ENCODE peak calls at places on chromosomes 2 and 18, in five cellular contexts. S, A, R, P and I are unnamed samples. For H3K4me1, the result is how much of the 10 kb centered on the place peaks cover.

GRCh38 chr18:74976331-74976909 is 232.5 kb downstream of the PTGR3 start:
- DNase-seq in R (no peak), S (no peak), A (no peak), P (no peak), I (no peak)

GRCh38 chr2:224401641-224402342 is at the start of gene FAM124B:
- DNase-seq in A (no peak), S (peak), P (no peak), R (peak), I (no peak)

GRCh38 chr2:44944102-44944951 is 2.8 kb downstream of the SIX3 start:
- DNase-seq in P (no peak), A (no peak), S (no peak), R (no peak), I (no peak)

GRCh38 chr18:41459657-41460056 is 495.4 kb upstream of the PIK3C3 start:
- DNase-seq in S (no peak), R (no peak), A (no peak), P (peak), I (no peak)

GRCh38 chr2:142165790-142166189 is 35.0 kb upstream of the LRP1B start:
- DNase-seq in P (peak), R (peak), A (peak), S (peak), I (no peak)

GRCh38 chr18:51089691-51090090 is 59.7 kb downstream of the SMAD4 start:
- DNase-seq in R (no peak), A (peak), S (no peak), P (no peak), I (no peak)

GRCh38 chr2:45029215-45029614 is 20.0 kb upstream of the SIX2 start:
- DNase-seq in S (no peak), P (no peak), A (no peak), R (no peak), I (no peak)

GRCh38 chr2:218839430-218839829 is 7.8 kb upstream of the PRKAG3 start:
- DNase-seq in S (no peak), A (peak), P (no peak), R (peak), I (no peak)

GRCh38 chr2:32865399-32866068 is 81.2 kb upstream of the LTBP1 start:
- DNase-seq in A (peak), R (peak), S (no peak), P (no peak), I (no peak)

GRCh38 chr2:65678779-65679394 is 246.5 kb upstream of the SPRED2 start:
- DNase-seq in A (no peak), S (no peak), R (no peak), P (no peak), I (no peak)

GRCh38 chr2:150548527-150548926 is 61.1 kb upstream of the RND3 start:
- DNase-seq in P (peak), R (peak), S (peak), A (peak), I (no peak)

GRCh38 chr2:85893428-85894258 is 4.9 kb upstream of the ST3GAL5 start:
- DNase-seq in A (peak), S (no peak), P (no peak), R (peak), I (no peak)

GRCh38 chr18:70464343-70465114 is 175.7 kb downstream of the SOCS6 start:
- DNase-seq in R (peak), S (peak), A (peak), P (peak), I (peak)

GRCh38 chr2:201254331-201254730 is 6.0 kb upstream of the CASP8 start:
- DNase-seq in P (no peak), S (no peak), R (peak), A (peak), I (no peak)

GRCh38 chr2:44929680-44930273 is 11.7 kb upstream of the SIX3 start:
- DNase-seq in R (no peak), S (no peak), A (no peak), P (no peak), I (no peak)

GRCh38 chr2:202064206-202064880 is 8.7 kb upstream of the KIAA2012 start:
- DNase-seq in A (peak), P (peak), R (peak), S (peak), I (no peak)

GRCh38 chr2:149098722-149099121 is 60.2 kb downstream of the LYPD6B start:
- DNase-seq in A (peak), R (no peak), S (peak), P (no peak), I (no peak)

GRCh38 chr2:102592601-102593000 is 26.8 kb upstream of the SLC9A2 start:
- DNase-seq in P (no peak), A (no peak), S (peak), R (peak), I (no peak)

GRCh38 chr2:44456946-44457345 is 95.2 kb downstream of the CAMKMT start:
- DNase-seq in A (no peak), S (no peak), P (no peak), R (no peak), I (no peak)

GRCh38 chr18:54742654-54743053 is 85.6 kb upstream of the RAB27B start:
- DNase-seq in R (peak), A (peak), S (no peak), P (no peak), I (peak)

GRCh38 chr2:82795446-82795845 is 1663.6 kb downstream of the SUCLG1 start:
- DNase-seq in P (no peak), S (no peak), A (peak), R (peak), I (no peak)

GRCh38 chr2:58921676-58922075 is 680.6 kb upstream of the FANCL start:
- DNase-seq in S (no peak), P (no peak), A (no peak), R (peak), I (no peak)

GRCh38 chr2:160889439-160889838 is 270.8 kb upstream of the TANK start:
- DNase-seq in R (no peak), S (no peak), A (no peak), P (no peak), I (no peak)

GRCh38 chr2:210584834-210585233 is 28.4 kb downstream of the CPS1 start:
- DNase-seq in R (peak), S (peak), P (no peak), A (peak), I (no peak)

GRCh38 chr2:59232394-59233165 is 991.5 kb upstream of the FANCL start:
- DNase-seq in P (no peak), S (no peak), A (no peak), R (no peak), I (no peak)

GRCh38 chr2:47026738-47027531 is 111.3 kb upstream of the MCFD2 start:
- DNase-seq in S (no peak), R (no peak), P (no peak), A (no peak), I (no peak)

GRCh38 chr2:60980031-60980815 is 37.3 kb upstream of the PEX13 start:
- DNase-seq in R (no peak), A (no peak), P (no peak), S (no peak), I (no peak)
- H3K4me1 ChIP-seq in R (under half), A (under half), P (under half), S (under half), I (under half)

DNA sequence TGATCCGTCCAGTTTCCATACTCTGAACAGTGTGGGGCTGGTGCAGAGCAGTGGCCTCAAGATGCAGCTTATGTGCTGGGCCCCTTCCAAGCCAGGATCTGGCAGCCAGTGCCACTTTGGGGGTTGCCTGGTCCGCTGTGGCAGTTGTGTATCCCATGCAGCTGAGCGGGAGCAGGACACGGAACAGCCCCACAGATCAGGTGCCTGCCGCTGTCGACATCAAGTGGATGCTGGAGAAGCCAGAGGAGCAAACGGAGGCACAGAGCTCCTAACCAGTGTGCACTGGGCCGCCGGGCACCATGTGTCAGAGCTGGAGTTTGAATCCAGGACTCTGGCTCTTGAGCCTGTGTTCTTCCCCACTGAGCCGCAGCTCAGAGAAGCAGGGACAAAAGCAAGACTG is 112.1 kb downstream of the CABLES1 start:
- DNase-seq in R (no peak), P (no peak), S (no peak), A (no peak), I (no peak)
- H3K4me1 ChIP-seq in R (under half), P (under half), S (under half), A (under half), I (under half)

GRCh38 chr2:111903516-111903915 is 5.1 kb downstream of the MERTK start:
- DNase-seq in A (no peak), S (no peak), P (no peak), R (no peak), I (no peak)

GRCh38 chr2:111903930-111904439 is 5.6 kb downstream of the MERTK start:
- DNase-seq in A (no peak), R (no peak), S (no peak), P (no peak), I (no peak)

GRCh38 chr2:111908578-111908977 is 10.2 kb downstream of the MERTK start:
- DNase-seq in P (no peak), R (no peak), S (no peak), A (no peak), I (no peak)

GRCh38 chr2:111905990-111906735 is 7.8 kb downstream of the MERTK start:
- DNase-seq in P (no peak), S (peak), R (no peak), A (no peak), I (no peak)

GRCh38 chr2:111904726-111905476 is 6.5 kb downstream of the MERTK start:
- DNase-seq in R (no peak), A (no peak), P (no peak), S (no peak), I (no peak)
- H3K4me1 ChIP-seq in R (under half), A (under half), P (under half), S (half or more), I (under half)

GRCh38 chr2:233084488-233084887 is 24.3 kb downstream of the INPP5D start:
- DNase-seq in P (no peak), S (no peak), A (no peak), R (no peak), I (no peak)
- H3K4me1 ChIP-seq in P (under half), S (under half), A (under half), R (under half), I (under half)

DNA sequence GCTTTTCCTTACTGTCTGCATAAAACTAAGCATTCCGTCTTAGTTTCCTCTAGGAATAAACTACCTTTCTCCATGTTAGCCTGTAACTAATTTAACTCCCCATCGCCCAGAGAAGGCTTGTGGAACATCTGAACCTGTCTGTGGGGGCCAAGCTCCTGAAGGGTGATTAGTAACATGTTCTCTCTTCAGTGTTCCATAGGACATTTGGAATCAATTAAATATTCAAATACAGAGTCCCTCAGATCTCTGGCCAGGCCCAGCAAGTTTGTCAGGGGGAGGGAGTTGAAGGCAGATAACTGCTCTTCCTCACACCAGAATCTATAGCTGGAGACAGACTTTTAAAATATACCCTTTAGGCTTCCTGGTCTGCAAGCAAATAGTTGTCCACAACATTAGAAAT is 8.8 kb downstream of the RDH14 start:
- DNase-seq in S (peak), R (no peak), P (no peak), A (no peak), I (no peak)
- H3K4me1 ChIP-seq in S (under half), R (under half), P (under half), A (under half), I (under half)

GRCh38 chr18:62758591-62758990 is 43.2 kb downstream of the PHLPP1 start:
- DNase-seq in R (no peak), P (no peak), S (no peak), A (no peak), I (no peak)
- H3K4me1 ChIP-seq in R (under half), P (under half), S (under half), A (under half), I (under half)